ENCODE peak calls at places on chromosomes 5 and 9, in four cellular contexts. E is ovary, S is tibial nerve, V is esophagus squamous epithelium. H is an unnamed sample. For H3K4me1, the result is how much of the 10 kb centered on the place peaks cover.

GRCh38 chr5:4640793-4641192 is 499.3 kb upstream of the ADAMTS16 start:
- DNase-seq in E (no peak), S (no peak), V (no peak), H (no peak)

GRCh38 chr5:93189707-93190120 is 391.3 kb downstream of the NR2F1-AS1 start:
- DNase-seq in E (no peak), S (no peak), V (no peak), H (no peak)

GRCh38 chr5:141338538-141339306 is at the start of gene PCDHGA2:
- DNase-seq in E (peak), S (peak), V (no peak), H (no peak)

GRCh38 chr9:98324801-98325200 is 69.4 kb upstream of the TBC1D2 start:
- DNase-seq in E (no peak), S (no peak), V (no peak), H (no peak)

GRCh38 chr9:110767559-110768063 is 99.0 kb downstream of the MUSK start:
- DNase-seq in E (peak), S (peak), V (no peak), H (no peak)

GRCh38 chr5:72188176-72188575 is 80.9 kb downstream of the MAP1B start:
- DNase-seq in E (no peak), S (no peak), V (no peak), H (no peak)

GRCh38 chr5:112338681-112339337 is 80.3 kb downstream of the EPB41L4A start:
- DNase-seq in E (no peak), S (no peak), V (no peak), H (no peak)

GRCh38 chr9:86788456-86788855 is 158.8 kb downstream of the GAS1 start:
- DNase-seq in E (no peak), S (no peak), V (no peak), H (no peak)

GRCh38 chr5:89218364-89218763 is 335.4 kb upstream of the MEF2C start:
- DNase-seq in E (no peak), S (no peak), V (no peak), H (no peak)

GRCh38 chr9:113805753-113806152 is 70.4 kb upstream of the ZNF618 start:
- DNase-seq in E (no peak), S (no peak), V (no peak), H (no peak)

GRCh38 chr9:34701023-34701768 is 8.7 kb downstream of the CCL21 start:
- DNase-seq in E (peak), S (peak), V (no peak), H (peak)

GRCh38 chr9:127122176-127123151 is at the start of gene ANGPTL2:
- DNase-seq in E (peak), S (peak), V (peak), H (peak)

GRCh38 chr5:79025054-79025465 is 40.0 kb upstream of the ARSB start:
- DNase-seq in E (peak), S (peak), V (no peak), H (peak)

GRCh38 chr5:81971086-81971693 is 633 bp upstream of the ATG10 start:
- DNase-seq in E (no peak), S (peak), V (no peak), H (no peak)

GRCh38 chr5:166910995-166911394 is 1380.5 kb upstream of the WWC1 start:
- DNase-seq in E (no peak), S (no peak), V (no peak), H (no peak)

GRCh38 chr5:178381921-178382688 is 149.5 kb upstream of the PHYKPL start:
- DNase-seq in E (no peak), S (no peak), V (no peak), H (no peak)

GRCh38 chr9:129138476-129139232 is 27.4 kb downstream of the PTPA start:
- DNase-seq in E (peak), S (peak), V (no peak), H (peak)

GRCh38 chr5:34660444-34660843 is 4.3 kb downstream of the RAI14 start:
- DNase-seq in E (no peak), S (no peak), V (no peak), H (no peak)

GRCh38 chr5:140694276-140694675 is 3.0 kb downstream of the HARS2 start:
- DNase-seq in E (no peak), S (no peak), V (no peak), H (no peak)

GRCh38 chr9:4306066-4306787 is 6.4 kb upstream of the GLIS3 start:
- DNase-seq in E (no peak), S (no peak), V (no peak), H (peak)

DNA sequence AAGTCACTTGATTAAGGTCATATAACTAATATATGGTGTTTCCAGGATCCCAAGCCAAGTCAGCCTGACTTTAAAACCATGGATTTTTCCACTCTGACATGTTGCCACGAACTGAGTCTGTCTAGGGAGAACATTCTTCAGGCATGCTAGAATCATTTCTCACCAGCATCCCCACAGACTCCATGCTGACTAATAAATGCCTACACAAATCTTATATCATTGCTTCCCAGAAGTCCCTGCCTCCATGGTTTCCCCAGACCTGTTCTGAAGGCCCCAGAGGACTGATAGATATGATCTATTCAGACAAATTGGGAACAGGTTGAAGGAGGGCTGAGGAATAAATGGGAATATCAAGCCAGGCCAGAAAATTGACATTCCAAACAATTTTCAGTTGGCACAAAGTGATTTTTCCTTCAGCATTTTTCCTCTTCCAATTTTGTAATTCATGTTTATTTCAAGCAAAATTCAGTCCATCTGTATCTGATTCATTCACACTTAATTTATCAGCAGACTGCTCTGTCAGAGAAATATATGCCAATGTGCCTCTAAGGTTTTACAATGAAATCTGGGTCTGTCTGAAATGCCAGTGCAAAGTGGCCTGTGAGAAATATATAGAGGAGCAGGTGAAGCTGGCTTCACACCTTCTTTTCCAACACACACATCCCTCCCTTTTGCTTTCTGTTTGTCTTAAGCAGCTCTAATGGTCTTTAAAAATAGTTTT is 413.6 kb upstream of the TNC start:
- DNase-seq in E (no peak), S (peak), V (no peak), H (no peak)
- H3K27ac ChIP-seq in E (no peak), S (no peak), V (no peak), H (no peak)

DNA sequence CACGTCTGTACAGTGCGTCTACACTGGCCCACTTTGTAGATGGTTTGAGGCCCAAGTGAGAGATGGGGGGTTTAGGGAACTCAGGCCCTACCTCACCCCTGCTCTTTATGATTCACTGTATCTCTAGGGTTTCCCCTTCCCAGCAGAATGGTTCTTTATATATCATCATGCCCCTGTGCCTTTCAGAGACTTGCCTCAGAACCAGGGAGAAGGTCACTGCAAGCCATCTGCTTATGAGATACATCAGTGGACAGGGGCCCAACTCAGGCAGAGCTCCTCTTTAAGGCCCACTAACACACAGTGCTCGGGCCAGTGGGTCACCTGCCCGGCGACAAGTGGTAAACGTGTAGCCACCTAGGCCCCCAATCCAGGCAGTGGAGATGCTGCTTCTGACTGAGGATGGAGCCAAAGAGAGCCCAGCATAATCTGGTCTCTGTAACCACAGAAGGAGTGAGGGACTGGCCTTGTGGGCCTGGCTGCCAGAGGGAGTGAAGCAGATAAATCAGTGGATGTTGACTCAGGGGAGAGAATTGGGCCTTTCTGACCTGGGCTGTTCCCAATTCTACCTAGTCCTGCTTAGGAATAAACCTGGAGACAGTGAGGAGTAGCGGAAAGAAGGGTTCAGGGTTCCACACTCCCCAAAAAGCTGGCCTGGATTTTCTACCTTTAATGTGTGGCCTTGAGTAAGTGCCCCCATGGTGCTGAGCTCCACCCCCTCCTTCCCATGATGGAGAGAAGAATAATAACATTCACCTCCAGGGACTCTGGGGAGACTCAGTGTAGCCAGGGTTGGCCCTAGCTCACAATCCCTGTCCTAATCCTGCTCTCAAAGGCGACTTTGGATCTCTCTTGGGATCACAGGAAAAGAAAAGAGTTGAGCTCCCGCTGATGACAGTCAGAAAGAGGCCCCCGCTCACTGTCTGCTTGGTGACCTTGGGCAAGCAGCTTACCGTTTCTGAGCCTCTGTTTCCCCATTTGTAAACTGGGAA is 2.8 kb upstream of the DUSP1 start:
- DNase-seq in E (no peak), S (no peak), V (no peak), H (no peak)
- TF ChIP-seq CTCF in E (no peak), S (no peak), V (no peak), H (no peak)

GRCh38 chr9:134220311-134220710 is 55.9 kb upstream of the RNU6ATAC start:
- DNase-seq in E (no peak), S (no peak), V (no peak), H (peak)
- H3K4me1 ChIP-seq in E (under half), S (under half), V (under half), H (under half)

DNA sequence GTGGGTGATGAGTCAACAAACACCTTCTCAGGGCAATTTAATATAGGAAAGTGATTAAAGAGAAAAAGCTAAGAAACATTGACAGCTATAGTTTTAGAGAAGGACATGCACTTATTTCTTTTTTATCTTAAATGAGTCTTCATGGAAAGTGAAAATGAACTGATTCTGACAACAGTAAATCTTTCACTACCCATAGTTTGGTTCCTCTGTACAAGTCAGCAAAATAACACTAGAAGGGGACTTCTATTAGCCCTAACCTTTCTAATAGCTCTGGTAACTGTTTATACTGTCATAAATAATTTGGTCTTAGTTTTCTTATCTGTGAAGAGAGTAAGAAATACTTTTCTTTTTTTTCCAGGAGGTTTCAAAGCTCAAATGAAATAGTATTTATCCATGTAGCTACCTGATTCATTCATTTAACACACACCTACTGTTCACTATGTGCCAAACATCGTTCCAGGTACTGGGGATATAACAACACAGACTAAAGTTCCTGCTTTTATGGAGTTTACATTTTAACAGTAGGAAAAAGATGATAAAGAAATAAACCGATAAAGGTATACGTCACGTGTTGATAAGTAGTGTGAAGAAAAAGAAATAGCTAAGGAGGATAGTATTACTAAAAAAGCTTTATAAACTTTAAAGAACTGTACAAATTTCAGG is 148.2 kb downstream of the PCSK1 start:
- DNase-seq in E (no peak), S (no peak), V (no peak), H (no peak)
- H3K27ac ChIP-seq in E (no peak), S (no peak), V (no peak), H (no peak)

GRCh38 chr9:130171226-130172148 is 717 bp upstream of the NCS1 start:
- DNase-seq in E (no peak), S (no peak), V (no peak), H (no peak)

GRCh38 chr9:130172161-130172857 is at the start of gene NCS1:
- DNase-seq in E (peak), S (peak), V (no peak), H (peak)

GRCh38 chr9:130165579-130165978 is 6.6 kb upstream of the NCS1 start:
- DNase-seq in E (no peak), S (no peak), V (no peak), H (no peak)

GRCh38 chr9:130166399-130166798 is 5.8 kb upstream of the NCS1 start:
- DNase-seq in E (no peak), S (no peak), V (no peak), H (no peak)

GRCh38 chr9:130167927-130168326 is 4.3 kb upstream of the NCS1 start:
- DNase-seq in E (no peak), S (no peak), V (no peak), H (no peak)
- TF ChIP-seq CTCF in E (no peak), S (no peak), V (no peak), H (no peak)

DNA sequence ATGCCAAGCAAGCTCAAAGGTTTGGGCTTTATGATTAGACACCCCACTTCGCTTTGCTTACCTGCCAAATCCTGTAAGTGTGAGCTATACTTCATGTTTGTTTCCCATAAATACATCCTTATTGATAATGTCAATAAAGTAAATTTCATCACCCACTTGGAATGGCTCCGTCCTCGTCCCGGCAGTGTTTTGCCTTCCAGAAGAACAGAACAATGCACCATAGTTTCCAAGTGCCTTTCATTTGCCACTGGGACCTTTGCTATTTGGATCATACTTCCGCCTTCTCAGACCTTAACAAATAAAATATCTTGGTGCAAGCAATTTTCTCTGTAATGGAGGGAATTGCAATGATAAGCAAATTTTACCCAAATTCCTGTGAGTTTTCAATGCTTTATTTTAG is 229.3 kb downstream of the PIK3R1 start:
- DNase-seq in E (no peak), S (no peak), V (no peak), H (no peak)
- H3K4me1 ChIP-seq in E (under half), S (under half), V (half or more), H (under half)

H was measured in right lobe of liver.